ENCODE peak calls at places on chromosomes 12 and 14, in ten cellular contexts. F is cardiac muscle cell, R is stomach, S is choroid plexus epithelial cell, E is astrocyte of the cerebellum, K is HCT116, C is endothelial cell, T is astrocyte of the spinal cord, G is GM23338, A is H1. Q is an unnamed sample.

GRCh38 chr14:35362911-35363374 is 41.6 kb downstream of the NFKBIA start:
- DNase-seq in F (peak; percentile 68), R (no peak), S (peak; percentile 64), E (no peak), K (no peak), C (no peak), T (no peak), G (no peak), A (no peak), Q (no peak)

GRCh38 chr12:130227641-130228040 is 65.4 kb downstream of the FZD10 start:
- DNase-seq in F (no peak), R (no peak), S (no peak), E (no peak), K (no peak), C (no peak), T (no peak), G (no peak), A (no peak), Q (peak; percentile 11)

GRCh38 chr14:24171422-24172260 is at the start of gene REC8:
- DNase-seq in F (peak; percentile 98), R (peak; percentile 82), S (peak; percentile 99), E (peak; percentile 89), K (no peak), C (peak; percentile 90), T (peak; percentile 97), G (peak; percentile 100), A (peak; percentile 97), Q (no peak)

GRCh38 chr14:64960762-64961276 is 11.3 kb downstream of the RAB15 start:
- DNase-seq in F (no peak), R (peak; percentile 85), S (no peak), E (no peak), K (no peak), C (peak; percentile 38), T (no peak), G (peak; percentile 89), A (peak; percentile 78), Q (no peak)

GRCh38 chr12:51188359-51189051 is 15.6 kb upstream of the TFCP2 start:
- DNase-seq in F (no peak), R (no peak), S (no peak), E (no peak), K (no peak), C (no peak), T (no peak), G (no peak), A (no peak), Q (no peak)

GRCh38 chr12:14845350-14845750 is 2.0 kb upstream of the ART4 start:
- DNase-seq in F (peak; percentile 80), R (peak; percentile 50), S (peak; percentile 78), E (peak; percentile 46), K (peak; percentile 37), C (peak; percentile 43), T (peak; percentile 63), G (peak; percentile 88), A (no peak), Q (peak; percentile 74)

GRCh38 chr12:107730942-107731341 is 30.0 kb downstream of the PRDM4 start:
- DNase-seq in F (no peak), R (no peak), S (no peak), E (no peak), K (no peak), C (no peak), T (no peak), G (no peak), A (no peak), Q (no peak)

GRCh38 chr14:101022916-101023435 is 119.5 kb upstream of the RTL1 start:
- DNase-seq in F (no peak), R (peak; percentile 9), S (no peak), E (no peak), K (no peak), C (no peak), T (no peak), G (no peak), A (no peak), Q (no peak)

GRCh38 chr12:74641262-74641661 is 103.6 kb downstream of the ATXN7L3B start:
- DNase-seq in F (no peak), R (no peak), S (no peak), E (no peak), K (no peak), C (no peak), T (no peak), G (no peak), A (no peak), Q (no peak)

GRCh38 chr12:52603314-52603713 is 2.1 kb upstream of the KRT72 start:
- DNase-seq in F (no peak), R (no peak), S (no peak), E (no peak), K (peak; percentile 19), C (no peak), T (no peak), G (no peak), A (peak; percentile 11), Q (no peak)

DNA sequence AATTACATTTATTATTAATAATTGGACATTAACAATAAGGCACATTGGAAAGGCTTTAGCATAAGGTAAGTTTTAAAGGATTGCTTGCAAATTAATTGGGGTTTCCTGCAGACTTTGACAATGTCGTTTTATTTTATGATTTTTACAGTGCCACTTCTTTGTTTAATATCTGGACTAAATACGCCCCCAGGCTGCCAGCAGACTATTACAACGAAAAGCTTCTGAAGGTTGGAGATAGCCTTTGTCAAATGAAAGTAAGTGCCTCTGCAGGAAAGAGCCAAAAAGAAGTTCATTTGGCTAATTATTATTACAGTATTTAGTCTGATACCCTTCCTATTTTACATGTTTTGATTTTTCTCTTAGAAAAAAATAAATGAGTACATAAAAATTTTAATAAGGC is 11.3 kb downstream of the CFAP54 start:
- DNase-seq in F (peak; percentile 55), R (no peak), S (peak; percentile 61), E (no peak), K (no peak), C (no peak), T (peak; percentile 58), G (no peak), A (no peak), Q (peak; percentile 48)
- TF ChIP-seq CTCF in F (peak; percentile 32), R (no peak), S (peak; percentile 46), E (peak; percentile 28), K (peak; percentile 17), C (no peak), T (peak; percentile 38), G (peak; percentile 20), A (no peak), Q (peak; percentile 20)

DNA sequence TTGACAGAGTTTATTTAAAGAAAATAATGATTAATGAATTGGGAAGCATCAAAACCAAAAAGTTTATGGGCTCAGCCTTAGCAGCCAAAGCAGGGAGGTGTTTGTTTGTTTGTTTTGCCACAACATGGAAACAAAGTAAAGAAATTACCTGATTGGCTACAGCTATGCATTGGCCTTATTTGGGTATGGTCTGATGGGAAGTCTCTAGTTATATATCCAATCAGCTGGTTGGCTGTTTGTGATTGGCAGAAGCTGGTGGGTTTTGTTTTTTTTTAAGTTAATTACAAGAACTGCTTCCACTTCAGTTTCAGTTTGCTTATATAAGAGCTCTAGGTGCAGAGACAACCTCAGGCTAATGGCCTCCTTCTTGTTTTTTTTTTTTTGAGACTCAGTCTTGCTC is 4.6 kb upstream of the LEMD3 start:
- DNase-seq in F (no peak), R (no peak), S (no peak), E (no peak), K (no peak), C (no peak), T (no peak), G (no peak), A (no peak), Q (no peak)
- TF ChIP-seq CTCF in F (no peak), R (no peak), S (no peak), E (no peak), K (no peak), C (no peak), T (no peak), G (no peak), A (no peak), Q (no peak)

GRCh38 chr12:69708649-69709048 is 9.5 kb upstream of the BEST3 start:
- DNase-seq in F (no peak), R (no peak), S (no peak), E (no peak), K (no peak), C (no peak), T (no peak), G (no peak), A (no peak), Q (no peak)
- TF ChIP-seq CTCF in F (peak; percentile 12), R (no peak), S (no peak), E (no peak), K (peak; percentile 50), C (peak; percentile 50), T (no peak), G (no peak), A (peak; percentile 5), Q (no peak)

GRCh38 chr12:101880769-101881168 is 3.4 kb downstream of the DRAM1 start:
- DNase-seq in F (no peak), R (no peak), S (no peak), E (no peak), K (no peak), C (no peak), T (no peak), G (no peak), A (no peak), Q (no peak)

GRCh38 chr12:101875112-101875961 is 2.0 kb upstream of the DRAM1 start:
- DNase-seq in F (peak; percentile 47), R (no peak), S (peak; percentile 51), E (no peak), K (no peak), C (no peak), T (peak; percentile 34), G (no peak), A (no peak), Q (no peak)

GRCh38 chr12:101881228-101881627 is 3.8 kb downstream of the DRAM1 start:
- DNase-seq in F (no peak), R (no peak), S (no peak), E (no peak), K (no peak), C (no peak), T (no peak), G (no peak), A (no peak), Q (no peak)

GRCh38 chr12:101877816-101878811 is 734 bp downstream of the DRAM1 start:
- DNase-seq in F (peak; percentile 34), R (peak; percentile 32), S (peak; percentile 23), E (no peak), K (no peak), C (no peak), T (peak; percentile 31), G (peak; percentile 45), A (no peak), Q (peak; percentile 42)

DNA sequence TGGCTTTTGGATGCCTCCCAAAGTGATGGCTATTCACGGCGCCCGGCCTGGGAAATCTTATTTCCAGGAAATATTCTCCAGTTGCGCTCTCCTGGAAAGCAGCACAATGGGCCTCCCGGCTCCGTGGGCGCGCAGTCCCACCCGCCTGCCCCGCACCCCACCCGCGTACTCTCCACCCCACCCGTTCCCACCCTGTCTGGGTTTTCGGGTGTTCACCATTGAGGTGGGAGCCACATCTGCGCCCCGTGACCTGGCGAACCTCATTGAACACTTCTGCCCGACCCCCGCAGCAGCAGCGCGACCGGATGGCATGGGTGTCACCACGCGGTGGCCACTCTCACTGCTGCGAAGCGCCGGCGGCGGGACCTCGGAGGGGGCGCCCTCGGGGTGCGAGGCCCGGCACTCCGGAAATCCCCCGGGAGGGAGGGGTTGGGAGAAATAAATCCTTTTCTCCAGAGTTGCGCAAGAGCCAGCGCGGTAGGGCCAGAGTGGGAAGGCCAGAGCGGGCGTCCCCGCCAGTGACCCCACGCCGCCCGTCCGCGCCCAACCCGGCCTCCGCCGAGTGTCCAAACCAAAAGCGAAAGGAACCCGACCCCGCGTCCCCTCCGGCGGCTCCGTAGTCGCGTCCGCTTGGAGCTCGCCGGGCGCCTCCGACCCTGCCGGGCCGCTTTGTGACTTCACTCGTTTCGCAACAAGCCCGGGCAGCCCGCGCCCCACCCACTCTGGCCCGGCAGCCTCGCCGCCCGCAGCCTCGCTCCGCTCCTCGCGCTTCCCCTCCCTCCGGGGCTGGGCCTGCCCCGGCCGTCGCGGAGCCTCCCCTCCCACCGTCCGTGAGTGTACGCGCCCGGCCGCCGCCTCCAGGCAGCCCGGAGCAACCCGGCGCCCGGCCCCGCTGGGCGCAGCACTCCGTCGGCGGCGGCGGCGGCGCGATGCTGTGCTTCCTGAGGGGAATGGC is at the start of gene DRAM1:
- DNase-seq in F (peak; percentile 95), R (peak; percentile 94), S (peak; percentile 95), E (peak; percentile 50), K (peak; percentile 56), C (peak; percentile 81), T (peak; percentile 92), G (peak; percentile 90), A (peak; percentile 85), Q (peak; percentile 89)
- TF ChIP-seq CTCF in F (no peak), R (no peak), S (no peak), E (no peak), K (no peak), C (no peak), T (peak; percentile 8), G (no peak), A (no peak), Q (no peak)